ENCODE peak calls at places on chromosomes 6 and 20, in six cellular contexts. D is adrenal gland; T is osteoblast; J is CD4-positive, alpha-beta memory T cell; C is G401; I is LoVo. G is an unnamed sample.

GRCh38 chr20:19071902-19072498 is 140.4 kb upstream of the SLC24A3 start:
- DNase-seq in D (no peak), T (no peak), J (no peak), C (no peak), I (no peak), G (no peak)

GRCh38 chr6:26223677-26224546 is 136.7 kb downstream of the HFE start:
- DNase-seq in D (peak), T (peak), J (peak), C (peak), I (peak), G (peak)

GRCh38 chr6:96116674-96117073 is 100.9 kb downstream of the FUT9 start:
- DNase-seq in D (no peak), T (no peak), J (no peak), C (no peak), I (no peak), G (no peak)

GRCh38 chr6:132198896-132199295 is 202.4 kb downstream of the MOXD1 start:
- DNase-seq in D (no peak), T (no peak), J (no peak), C (no peak), I (no peak), G (no peak)

GRCh38 chr6:166640342-166641043 is 13.4 kb upstream of the RPS6KA2 start:
- DNase-seq in D (no peak), T (no peak), J (no peak), C (no peak), I (no peak), G (no peak)

GRCh38 chr20:57618091-57618765 is 2.0 kb downstream of the ZBP1 start:
- DNase-seq in D (no peak), T (no peak), J (no peak), C (no peak), I (peak), G (no peak)

GRCh38 chr6:168196385-168196860 is 117.4 kb upstream of the FRMD1 start:
- DNase-seq in D (peak), T (no peak), J (no peak), C (no peak), I (no peak), G (no peak)

GRCh38 chr20:18856873-18857272 is 43.3 kb downstream of the SCP2D1 start:
- DNase-seq in D (no peak), T (no peak), J (no peak), C (no peak), I (no peak), G (no peak)

GRCh38 chr6:51472745-51473483 is 614.5 kb downstream of the PKHD1 start:
- DNase-seq in D (no peak), T (no peak), J (no peak), C (no peak), I (peak), G (no peak)

GRCh38 chr6:125254321-125254720 is 47.4 kb downstream of the HDDC2 start:
- DNase-seq in D (no peak), T (no peak), J (no peak), C (no peak), I (no peak), G (no peak)

GRCh38 chr6:32689531-32690505 is 23.4 kb upstream of the HLA-DQB1 start:
- DNase-seq in D (no peak), T (no peak), J (no peak), C (no peak), I (no peak), G (no peak)

GRCh38 chr6:135540207-135540877 is 42.8 kb upstream of the AHI1 start:
- DNase-seq in D (no peak), T (no peak), J (no peak), C (no peak), I (no peak), G (no peak)

GRCh38 chr6:113858067-113858604 is 991 bp downstream of the MARCKS start:
- DNase-seq in D (peak), T (peak), J (peak), C (peak), I (no peak), G (peak)

GRCh38 chr20:37386505-37387201 is 40.7 kb downstream of the SRC start:
- DNase-seq in D (no peak), T (peak), J (no peak), C (no peak), I (no peak), G (no peak)

GRCh38 chr6:150229775-150230561 is 87.1 kb downstream of the PPP1R14C start:
- DNase-seq in D (no peak), T (peak), J (no peak), C (peak), I (no peak), G (peak)

GRCh38 chr6:53067307-53067706 is 2.1 kb downstream of the FBXO9 start:
- DNase-seq in D (no peak), T (peak), J (no peak), C (peak), I (no peak), G (no peak)

GRCh38 chr6:153081914-153082313 is 49.2 kb downstream of the RGS17 start:
- DNase-seq in D (no peak), T (no peak), J (no peak), C (no peak), I (no peak), G (no peak)

GRCh38 chr20:22414354-22414753 is 170.0 kb downstream of the FOXA2 start:
- DNase-seq in D (no peak), T (no peak), J (no peak), C (no peak), I (no peak), G (no peak)

GRCh38 chr20:3783068-3783489 is 1.8 kb upstream of the SPEF1 start:
- DNase-seq in D (no peak), T (no peak), J (no peak), C (no peak), I (no peak), G (no peak)

GRCh38 chr20:46255440-46256104 is 52.7 kb downstream of the CDH22 start:
- DNase-seq in D (peak), T (peak), J (peak), C (peak), I (peak), G (peak)

GRCh38 chr6:21742238-21742660 is 148.7 kb downstream of the SOX4 start:
- DNase-seq in D (no peak), T (no peak), J (no peak), C (no peak), I (peak), G (no peak)

GRCh38 chr6:152001408-152001807 is 193.9 kb downstream of the ESR1 start:
- DNase-seq in D (no peak), T (no peak), J (no peak), C (no peak), I (no peak), G (no peak)

GRCh38 chr20:41245086-41245707 is 72.3 kb downstream of the ZHX3 start:
- DNase-seq in D (no peak), T (no peak), J (no peak), C (peak), I (no peak), G (peak)